ENCODE peak calls at places on chromosomes 2 and 18, in five cellular contexts. V, T, N, I and G are unnamed samples.

GRCh38 chr2:205704101-205704741 is 21.9 kb downstream of the NRP2 start:
- DNase-seq in V (no peak), T (peak; percentile 54), N (no peak), I (peak; percentile 44), G (no peak)

GRCh38 chr2:68151037-68151436 is 6.7 kb upstream of the PNO1 start:
- DNase-seq in V (no peak), T (no peak), N (no peak), I (no peak), G (no peak)

GRCh38 chr2:218244665-218245064 is 16.1 kb upstream of the GPBAR1 start:
- DNase-seq in V (no peak), T (no peak), N (no peak), I (no peak), G (no peak)

GRCh38 chr2:55311444-55311870 is 42.4 kb upstream of the MTIF2 start:
- DNase-seq in V (no peak), T (no peak), N (no peak), I (peak; percentile 16), G (no peak)

GRCh38 chr2:64686283-64686956 is 32.7 kb upstream of the SERTAD2 start:
- DNase-seq in V (no peak), T (no peak), N (no peak), I (no peak), G (no peak)

GRCh38 chr2:154694881-154695280 is 3.6 kb upstream of the KCNJ3 start:
- DNase-seq in V (no peak), T (no peak), N (no peak), I (no peak), G (no peak)

GRCh38 chr18:40957533-40958070 is 997.4 kb upstream of the PIK3C3 start:
- DNase-seq in V (no peak), T (no peak), N (no peak), I (no peak), G (no peak)

GRCh38 chr2:6492573-6492972 is 373.1 kb downstream of the CMPK2 start:
- DNase-seq in V (no peak), T (no peak), N (no peak), I (no peak), G (peak; percentile 50)

GRCh38 chr2:58521803-58522602 is 280.9 kb upstream of the FANCL start:
- DNase-seq in V (no peak), T (no peak), N (no peak), I (no peak), G (no peak)

GRCh38 chr2:178309541-178309940 is 115.2 kb downstream of the OSBPL6 start:
- DNase-seq in V (no peak), T (no peak), N (no peak), I (no peak), G (no peak)

DNA sequence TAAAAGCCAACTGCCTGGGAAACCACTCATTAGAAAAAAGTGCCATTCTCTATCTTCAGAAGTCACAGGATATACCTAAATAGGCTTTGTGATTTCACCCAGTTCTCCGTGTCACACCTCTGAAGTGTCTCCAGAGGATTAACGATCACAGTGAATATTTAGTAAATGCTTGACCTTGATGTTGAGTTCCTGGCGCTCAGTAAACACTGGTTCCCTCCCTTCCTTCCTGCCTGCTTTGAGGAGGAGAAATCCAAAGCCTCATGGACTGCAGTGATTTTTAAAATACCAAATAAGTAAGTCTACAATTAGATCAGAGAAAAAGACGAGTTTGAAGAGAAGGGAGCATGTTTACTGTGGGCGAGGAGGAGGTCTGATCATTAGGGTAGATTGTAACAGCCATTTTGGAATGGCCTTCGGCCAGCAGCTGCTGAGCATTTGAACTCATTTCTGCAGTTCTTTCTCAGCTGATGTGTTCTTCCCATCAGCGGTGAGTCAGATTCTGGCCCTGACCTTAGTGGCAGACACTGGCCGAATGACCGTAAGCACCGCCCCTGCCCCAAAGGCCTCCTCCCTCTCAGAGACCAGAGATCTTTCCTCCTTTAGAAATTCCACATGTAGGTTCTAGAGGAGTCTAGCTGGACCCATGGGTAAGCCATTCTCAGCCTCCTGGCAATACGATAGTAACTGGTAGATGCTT is 62.1 kb upstream of the SLC16A14 start:
- DNase-seq in V (no peak), T (peak; percentile 85), N (no peak), I (peak; percentile 42), G (peak; percentile 30)
- H3K27ac ChIP-seq in V (no peak overlapping the region), T (peak overlapping the region; percentile 50), N (peak overlapping the region; percentile 51), I (peak overlapping the region; percentile 25), G (peak overlapping the region; percentile 42)

GRCh38 chr18:51525453-51526225 is 328.2 kb upstream of the MEX3C start:
- DNase-seq in V (no peak), T (no peak), N (no peak), I (no peak), G (no peak)
- H3K4me1 ChIP-seq in V (no peaks in the 10 kb centered on the region), T (no peaks in the 10 kb centered on the region), N (no peaks in the 10 kb centered on the region), I (no peaks in the 10 kb centered on the region), G (no peaks in the 10 kb centered on the region)

GRCh38 chr2:23386422-23387220 is 1.6 kb downstream of the KLHL29 start:
- DNase-seq in V (no peak), T (no peak), N (peak; percentile 65), I (peak; percentile 24), G (no peak)
- TF ChIP-seq CTCF in V (no peak), T (no peak), N (no peak), I (no peak), G (no peak)

DNA sequence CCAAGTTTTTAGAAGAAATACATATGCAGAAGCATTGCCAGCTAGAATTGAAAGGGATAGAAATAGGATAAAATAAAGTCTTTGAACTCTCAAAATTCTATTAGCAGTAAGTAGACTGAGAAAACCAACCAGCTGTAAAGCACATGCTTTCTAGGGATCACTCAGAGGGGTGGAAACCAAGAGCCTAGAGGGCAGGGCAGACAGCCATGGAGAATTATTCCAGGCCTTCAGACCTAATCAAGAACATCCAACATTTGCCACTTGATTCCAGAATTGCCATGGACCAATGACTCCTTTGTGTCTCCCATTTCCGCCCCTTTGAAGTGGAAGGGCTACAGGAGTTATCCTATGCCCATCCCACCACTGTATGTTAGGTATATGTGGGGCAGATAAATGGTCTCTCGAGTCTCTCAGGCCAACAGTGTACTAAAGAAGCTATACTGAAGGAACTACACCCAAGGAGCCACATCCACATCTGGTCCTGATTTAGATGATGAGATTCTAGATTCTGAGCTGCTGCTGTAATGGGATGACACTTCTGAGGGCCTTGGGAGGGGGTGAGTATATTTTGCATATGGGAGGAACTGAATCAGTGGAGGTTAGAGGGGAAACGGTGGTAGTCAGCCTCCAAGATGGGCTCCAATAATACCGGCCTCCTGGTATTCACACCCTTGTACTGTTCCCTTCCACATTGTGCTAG is 4.0 kb downstream of the FARSB start:
- DNase-seq in V (no peak), T (no peak), N (no peak), I (no peak), G (no peak)
- H3K27ac ChIP-seq in V (no peak overlapping the region), T (no peak overlapping the region), N (no peak overlapping the region), I (no peak overlapping the region), G (no peak overlapping the region)

GRCh38 chr2:102040229-102040628 is 48.5 kb downstream of the IL1R2 start:
- DNase-seq in V (no peak), T (no peak), N (no peak), I (no peak), G (no peak)

GRCh38 chr2:102044235-102044920 is 52.6 kb downstream of the IL1R2 start:
- DNase-seq in V (no peak), T (no peak), N (no peak), I (no peak), G (no peak)

GRCh38 chr2:102042196-102043041 is 50.7 kb downstream of the IL1R2 start:
- DNase-seq in V (no peak), T (no peak), N (no peak), I (no peak), G (no peak)

GRCh38 chr2:102043560-102043959 is 51.8 kb downstream of the IL1R2 start:
- DNase-seq in V (no peak), T (no peak), N (no peak), I (no peak), G (no peak)

GRCh38 chr2:102041351-102041750 is 49.6 kb downstream of the IL1R2 start:
- DNase-seq in V (no peak), T (no peak), N (no peak), I (no peak), G (no peak)
- H3K4me1 ChIP-seq in V (peaks cover 20% of the 10 kb centered on the region), T (peaks cover 8% of the 10 kb centered on the region), N (peaks cover 3% of the 10 kb centered on the region), I (no peaks in the 10 kb centered on the region), G (no peaks in the 10 kb centered on the region)